ENCODE peak calls at places on chromosomes 12 and 14, in four cellular contexts. R is uterus, U is stomach, N is sigmoid colon. M is an unnamed sample.

GRCh38 chr12:2959194-2959507 is at the start of gene TEAD4:
- DNase-seq in N (peak; percentile 74), R (peak; percentile 69), U (peak; percentile 64), M (peak; percentile 44)

GRCh38 chr12:90652280-90652679 is 302.7 kb downstream of the CCER1 start:
- DNase-seq in U (no peak), R (no peak), N (no peak), M (no peak)

GRCh38 chr12:89884365-89884915 is 175.8 kb upstream of the ATP2B1 start:
- DNase-seq in U (no peak), R (no peak), N (no peak), M (no peak)

GRCh38 chr12:126346087-126346486 is 1280.9 kb downstream of the AACS start:
- DNase-seq in N (no peak), R (no peak), U (no peak), M (no peak)

GRCh38 chr12:132296063-132296462 is 33.3 kb downstream of the GALNT9 start:
- DNase-seq in U (no peak), R (no peak), N (no peak), M (no peak)

GRCh38 chr12:112927475-112927874 is 10.8 kb upstream of the OAS3 start:
- DNase-seq in R (no peak), U (no peak), N (no peak), M (no peak)

GRCh38 chr12:124464062-124464461 is 103.3 kb downstream of the NCOR2 start:
- DNase-seq in N (no peak), R (no peak), U (no peak), M (peak; percentile 69)

GRCh38 chr12:130155416-130156073 is 6.7 kb upstream of the FZD10 start:
- DNase-seq in U (no peak), N (no peak), R (no peak), M (no peak)

GRCh38 chr12:1660304-1661187 is 30.3 kb upstream of the ADIPOR2 start:
- DNase-seq in N (peak; percentile 89), U (peak; percentile 96), R (peak; percentile 35), M (peak; percentile 83)
- TF ChIP-seq POLR2A in N (no peak), U (no peak), R (peak; percentile 25), M (no peak)

DNA sequence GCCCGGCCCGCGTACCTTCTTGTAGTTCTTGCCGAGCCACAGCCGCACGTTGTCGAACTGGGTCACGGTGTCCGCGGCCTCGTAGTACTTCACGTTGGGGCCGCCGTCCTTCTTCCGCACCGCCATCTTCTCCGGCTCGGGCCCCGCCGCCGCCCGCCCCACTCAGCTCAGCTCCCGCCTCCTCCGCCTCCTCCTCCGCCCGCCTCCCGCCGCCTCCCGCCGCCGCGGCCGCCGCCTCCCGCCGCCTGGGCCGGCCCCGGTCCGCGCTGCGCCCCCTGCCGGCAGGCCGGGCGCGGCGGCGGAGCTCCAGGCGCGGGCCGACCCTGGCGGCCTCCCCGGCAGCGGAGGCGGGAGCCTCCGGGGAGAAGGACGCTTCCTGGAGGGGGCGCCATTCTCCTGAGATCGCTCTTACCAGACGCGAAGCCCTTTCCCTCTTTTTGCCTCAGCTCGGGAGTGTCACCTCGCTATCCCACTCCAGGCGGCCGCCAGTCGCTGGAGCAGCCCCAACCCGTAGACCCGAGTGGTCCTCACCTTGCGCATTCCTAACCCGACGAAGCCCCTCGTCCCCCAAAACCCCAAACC is at the start of gene SMARCC2:
- DNase-seq in R (peak; percentile 91), N (peak; percentile 95), U (peak; percentile 92), M (peak; percentile 91)
- TF ChIP-seq POLR2A in R (peak; percentile 40), N (no peak), U (no peak), M (no peak)

DNA sequence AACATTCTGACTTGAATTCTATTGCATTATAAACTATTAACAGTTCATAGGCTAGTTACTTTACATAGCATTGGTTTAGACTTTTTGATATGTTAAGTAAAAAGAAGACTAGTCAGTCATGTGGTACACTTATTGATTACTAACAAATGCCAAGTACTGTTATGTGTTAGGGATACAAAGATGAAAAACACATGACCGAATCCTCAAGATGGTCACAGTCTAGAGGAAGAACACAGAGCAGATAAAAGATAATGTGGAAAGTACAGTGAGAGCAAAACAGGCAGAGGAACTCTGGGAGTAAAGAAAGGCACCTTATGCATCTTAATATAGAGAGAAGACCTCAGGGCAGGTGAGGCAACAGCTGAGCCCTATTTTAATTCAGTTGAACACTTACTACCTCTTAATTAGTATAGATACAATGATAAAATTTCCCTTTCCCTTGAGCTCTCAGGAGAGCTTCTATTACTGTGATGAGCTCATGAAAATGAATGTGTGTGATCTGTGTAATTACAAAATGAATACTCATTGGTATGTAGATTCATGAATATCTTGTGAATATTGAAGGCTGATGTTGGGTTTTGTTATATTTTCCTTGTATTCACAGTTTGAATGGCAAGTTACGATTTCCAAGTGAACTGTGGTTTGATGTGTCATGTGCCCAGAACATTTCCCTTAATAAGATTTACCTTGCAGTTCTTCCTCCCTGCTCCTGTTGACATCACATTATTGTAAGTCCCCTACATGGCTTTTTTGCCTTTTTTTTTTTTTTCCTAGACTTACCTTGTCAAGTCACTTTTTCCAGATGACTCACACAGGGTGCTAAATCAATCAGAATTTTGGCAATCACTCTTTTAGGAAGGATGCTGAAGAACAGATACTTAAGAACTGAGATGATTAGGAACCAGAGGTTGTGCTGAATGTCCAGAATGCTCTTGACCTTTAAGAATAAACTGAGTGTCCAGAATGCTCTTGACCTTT is 29.5 kb upstream of the MSRB3 start:
- DNase-seq in U (no peak), N (no peak), R (no peak), M (no peak)
- TF ChIP-seq POLR2A in U (no peak), N (no peak), R (no peak), M (no peak)

DNA sequence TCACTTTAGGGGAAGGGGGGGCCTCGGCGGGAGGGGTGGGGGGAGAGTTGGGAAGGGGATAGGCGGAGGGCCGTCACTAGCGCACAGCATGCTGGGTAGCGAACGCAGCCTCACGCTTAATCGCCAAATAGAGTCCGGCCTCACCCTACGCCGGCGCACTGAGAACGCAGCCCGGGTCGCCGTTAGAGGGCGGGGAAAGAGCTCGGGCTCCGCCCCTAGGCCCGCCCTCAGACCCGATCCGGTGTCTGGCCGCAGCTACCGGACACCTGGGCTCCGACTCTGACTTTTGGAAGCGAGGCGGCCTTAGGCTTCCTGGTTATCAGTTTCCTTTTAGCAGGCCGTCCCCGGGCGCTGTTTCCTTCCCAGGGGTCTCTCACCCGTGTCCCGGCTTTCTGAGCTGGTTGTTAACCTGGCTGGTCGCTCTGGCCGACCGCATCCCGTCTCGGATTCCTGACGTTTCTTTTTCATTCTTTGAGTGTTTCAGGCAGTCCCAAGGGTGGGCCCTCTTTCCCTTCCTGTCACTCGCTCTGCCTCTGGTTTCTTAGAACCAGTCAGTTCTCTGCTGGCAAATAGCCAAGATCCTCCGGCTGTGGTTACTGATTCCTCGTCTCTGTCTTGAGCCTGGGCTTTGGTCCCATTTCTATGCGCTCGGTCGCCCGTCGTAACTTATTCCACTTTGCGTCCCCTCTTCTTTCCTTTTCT is 367 bp upstream of the STRN3 start:
- DNase-seq in U (peak; percentile 97), N (peak; percentile 99), R (peak; percentile 98), M (peak; percentile 99)
- TF ChIP-seq POLR2A in U (no peak), N (peak; percentile 59), R (peak; percentile 63), M (peak; percentile 47)

GRCh38 chr14:53149656-53150319 is 3.3 kb downstream of the DDHD1 start:
- DNase-seq in N (no peak), U (no peak), R (no peak), M (no peak)
- TF ChIP-seq POLR2A in N (no peak), U (no peak), R (no peak), M (no peak)

GRCh38 chr12:55743131-55743921 is 404 bp downstream of the GDF11 start:
- DNase-seq in R (peak; percentile 64), U (peak; percentile 60), N (peak; percentile 85), M (peak; percentile 69)
- TF ChIP-seq POLR2A in R (no peak), U (no peak), N (no peak), M (no peak)

GRCh38 chr14:65303185-65303901 is 109.2 kb upstream of the FUT8 start:
- DNase-seq in N (no peak), R (no peak), U (no peak), M (no peak)
- TF ChIP-seq POLR2A in N (no peak), R (no peak), U (no peak), M (no peak)

M was measured in testis.